ENCODE peak calls at places on chromosome 5, in four cellular contexts. E is sigmoid colon, D is spleen, M is HCT116. T is an unnamed sample.

GRCh38 chr5:76896196-76896595 is 46.4 kb downstream of the S100Z start:
- DNase-seq in E (no peak), D (no peak), M (no peak), T (no peak)

GRCh38 chr5:64869419-64869818 is 100.7 kb downstream of the CWC27 start:
- DNase-seq in E (no peak), D (no peak), M (peak), T (no peak)

GRCh38 chr5:171678631-171679030 is 107.0 kb upstream of the SMIM23 start:
- DNase-seq in E (no peak), D (no peak), M (no peak), T (no peak)

GRCh38 chr5:128630078-128630575 is 92.1 kb upstream of the FBN2 start:
- DNase-seq in E (no peak), D (no peak), M (no peak), T (no peak)

GRCh38 chr5:154646841-154647759 is 108.1 kb upstream of the LARP1 start:
- DNase-seq in E (peak), D (peak), M (no peak), T (no peak)

GRCh38 chr5:73638344-73639095 is 12.5 kb downstream of the ARHGEF28 start:
- DNase-seq in E (no peak), D (no peak), M (no peak), T (no peak)

GRCh38 chr5:4212981-4213819 is 617.6 kb downstream of the IRX1 start:
- DNase-seq in E (peak), D (no peak), M (no peak), T (no peak)

GRCh38 chr5:1479581-1480188 is 34.4 kb upstream of the SLC6A3 start:
- DNase-seq in E (no peak), D (peak), M (no peak), T (peak)

GRCh38 chr5:176653986-176654385 is 6.7 kb downstream of the TSPAN17 start:
- DNase-seq in E (no peak), D (peak), M (no peak), T (no peak)

GRCh38 chr5:83306572-83307241 is 164.8 kb upstream of the VCAN start:
- DNase-seq in E (peak), D (peak), M (peak), T (peak)

GRCh38 chr5:14297697-14298096 is 154.6 kb downstream of the TRIO start:
- DNase-seq in E (no peak), D (no peak), M (no peak), T (no peak)

GRCh38 chr5:59276886-59277514 is 616.5 kb downstream of the PDE4D start:
- DNase-seq in E (peak), D (no peak), M (no peak), T (no peak)

GRCh38 chr5:5544094-5544663 is 121.7 kb downstream of the ICE1 start:
- DNase-seq in E (no peak), D (no peak), M (no peak), T (no peak)

GRCh38 chr5:40066616-40067015 is 613.1 kb upstream of the PTGER4 start:
- DNase-seq in E (no peak), D (no peak), M (no peak), T (no peak)

GRCh38 chr5:10259916-10260315 is 9.8 kb downstream of the CCT5 start:
- DNase-seq in E (no peak), D (no peak), M (no peak), T (no peak)

GRCh38 chr5:347712-348284 is 26.3 kb downstream of the AHRR start:
- DNase-seq in E (no peak), D (no peak), M (no peak), T (no peak)

GRCh38 chr5:157132302-157132612 is 10.4 kb downstream of the MED7 start:
- DNase-seq in E (no peak), D (no peak), M (no peak), T (no peak)

GRCh38 chr5:140207250-140207954 is 32.4 kb downstream of the CYSTM1 start:
- DNase-seq in E (no peak), D (no peak), M (no peak), T (no peak)

GRCh38 chr5:3249401-3249800 is 346.2 kb upstream of the IRX1 start:
- DNase-seq in E (no peak), D (no peak), M (no peak), T (no peak)

GRCh38 chr5:68949256-68949655 is 144.6 kb upstream of the SLC30A5 start:
- DNase-seq in E (no peak), D (no peak), M (no peak), T (no peak)

GRCh38 chr5:58263291-58263690 is 196.6 kb downstream of the PLK2 start:
- DNase-seq in E (no peak), D (no peak), M (no peak), T (no peak)

GRCh38 chr5:95647886-95648860 is 1.6 kb downstream of the RFESD start:
- DNase-seq in E (no peak), D (no peak), M (no peak), T (no peak)

GRCh38 chr5:171757853-171758535 is 27.6 kb upstream of the SMIM23 start:
- DNase-seq in E (no peak), D (no peak), M (peak), T (no peak)

GRCh38 chr5:111171-111570 is 19.2 kb downstream of the PLEKHG4B start:
- DNase-seq in E (no peak), D (no peak), M (no peak), T (no peak)

GRCh38 chr5:133113331-133114061 is 61.7 kb downstream of the HSPA4 start:
- DNase-seq in E (no peak), D (no peak), M (no peak), T (no peak)

GRCh38 chr5:166909926-166910325 is 1381.5 kb upstream of the WWC1 start:
- DNase-seq in E (no peak), D (no peak), M (no peak), T (no peak)

GRCh38 chr5:107215581-107215980 is 455.2 kb downstream of the EFNA5 start:
- DNase-seq in E (no peak), D (no peak), M (no peak), T (no peak)

DNA sequence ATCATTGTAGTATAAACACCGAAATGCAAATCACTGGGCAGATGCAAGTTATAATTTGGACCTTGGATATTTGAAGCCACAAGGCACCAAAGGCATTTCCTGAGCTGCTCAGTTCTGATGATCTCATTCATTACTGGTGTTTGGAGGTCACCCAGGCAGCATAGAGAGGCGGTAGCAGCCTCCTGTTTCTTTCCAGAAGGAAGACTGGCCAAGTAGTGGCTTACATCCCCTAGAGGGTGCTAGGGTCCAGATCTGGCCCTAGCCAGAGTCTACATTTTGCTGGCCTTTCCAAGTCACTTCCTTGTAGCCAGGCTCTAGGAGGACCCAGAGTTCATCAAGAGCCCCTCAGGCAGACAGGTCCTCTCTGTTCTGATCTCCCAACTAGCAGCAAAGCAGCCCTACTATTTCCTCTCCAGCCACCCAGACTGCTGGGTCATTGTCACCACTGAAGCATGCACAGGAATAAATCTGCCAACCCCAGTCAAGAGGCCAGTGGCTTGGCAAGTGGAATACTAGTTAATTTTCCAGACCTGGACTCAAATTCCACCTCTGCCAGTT is 33.4 kb upstream of the TTC1 start:
- DNase-seq in E (no peak), D (no peak), M (peak), T (no peak)
- TF ChIP-seq CTCF in E (no peak), D (no peak), M (peak), T (no peak)

DNA sequence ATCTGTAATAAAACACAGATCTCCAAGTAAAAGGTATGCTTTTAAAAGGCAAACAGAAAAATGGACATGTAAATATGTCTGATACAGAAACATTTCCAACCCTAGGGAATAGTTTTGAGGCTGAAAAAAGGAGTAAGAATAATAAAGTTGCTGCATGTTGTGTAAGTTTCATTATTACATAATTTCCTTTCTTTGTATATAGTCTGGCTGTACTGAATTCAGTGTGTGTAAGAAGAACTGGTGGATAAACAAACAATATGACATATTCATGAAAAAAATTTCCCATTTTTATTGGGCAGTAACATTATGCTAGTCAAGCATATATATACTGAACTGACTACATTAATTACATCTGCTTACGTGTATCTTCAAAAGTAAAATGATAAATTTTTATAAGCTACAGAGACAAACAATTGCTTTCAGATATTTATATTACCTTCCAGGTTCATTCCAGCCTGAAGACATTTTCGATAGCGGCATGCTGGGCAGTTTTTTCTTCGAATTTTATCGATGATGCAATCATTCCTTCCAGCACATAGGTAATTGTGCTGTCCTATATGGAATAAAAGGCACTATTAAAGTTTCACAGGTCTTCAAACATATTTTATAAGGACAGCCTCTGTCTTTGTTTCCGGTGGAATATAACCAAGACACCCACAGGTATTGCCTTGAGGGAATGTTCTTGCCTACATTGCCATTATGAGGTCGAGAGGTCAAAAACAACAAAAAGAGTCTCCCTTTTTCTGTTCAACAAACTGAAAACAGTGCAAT is 93.6 kb downstream of the NR3C1 start:
- DNase-seq in E (no peak), D (no peak), M (no peak), T (no peak)
- TF ChIP-seq POLR2A in E (no peak), D (no peak), M (no peak), T (no peak)

GRCh38 chr5:79396265-79396664 is 117.7 kb downstream of the HOMER1 start:
- DNase-seq in E (no peak), D (no peak), M (no peak), T (no peak)

GRCh38 chr5:79395296-79395695 is 118.6 kb downstream of the HOMER1 start:
- DNase-seq in E (no peak), D (no peak), M (no peak), T (no peak)

GRCh38 chr5:79401216-79401615 is 112.7 kb downstream of the HOMER1 start:
- DNase-seq in E (no peak), D (no peak), M (no peak), T (no peak)

GRCh38 chr5:79397080-79397479 is 116.9 kb downstream of the HOMER1 start:
- DNase-seq in E (no peak), D (no peak), M (no peak), T (no peak)

GRCh38 chr5:79399046-79399445 is 114.9 kb downstream of the HOMER1 start:
- DNase-seq in E (no peak), D (no peak), M (no peak), T (no peak)
- TF ChIP-seq CTCF in E (no peak), D (no peak), M (no peak), T (no peak)

DNA sequence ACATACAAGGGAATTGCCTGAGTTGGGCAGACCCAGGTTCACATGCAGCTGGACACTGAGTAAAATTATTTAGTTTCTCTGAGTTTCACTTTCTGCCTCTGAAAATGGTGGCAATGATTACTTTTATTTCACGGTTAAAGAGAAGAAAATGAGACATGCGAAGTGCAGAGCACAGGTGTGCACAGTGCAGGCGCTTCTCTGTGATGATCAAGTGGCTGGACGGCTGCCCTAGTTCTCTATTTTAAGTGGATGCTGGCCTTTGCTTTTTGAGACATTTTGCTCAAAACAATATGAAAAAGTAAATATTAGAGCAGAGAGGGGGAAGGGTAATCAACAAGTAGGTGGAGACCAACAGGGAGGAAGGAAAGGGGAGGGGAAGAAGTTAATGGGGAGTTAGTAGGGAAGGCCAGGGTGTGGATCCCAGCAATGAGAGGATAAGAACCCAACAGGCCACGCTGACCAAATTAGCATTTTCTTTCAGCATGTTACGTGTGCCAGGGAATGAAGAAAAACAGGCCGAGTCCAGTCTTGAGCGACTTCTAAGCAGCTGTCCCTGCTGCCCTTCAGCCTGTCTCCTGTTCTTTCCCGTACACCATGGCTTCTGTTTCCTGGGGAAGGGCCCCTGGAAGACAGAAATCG is 16.1 kb downstream of the SNX18 start:
- DNase-seq in E (no peak), D (no peak), M (no peak), T (no peak)
- TF ChIP-seq POLR2A in E (no peak), D (no peak), M (no peak), T (no peak)

T was measured in lower leg skin.